ENCODE peak calls at places on chromosome 7, in seven cellular contexts. Y is heart right ventricle, F is endothelial cell of umbilical vein, U is body of pancreas, J is HepG2, S is brain microvascular endothelial cell, H is keratinocyte. C is an unnamed sample.

GRCh38 chr7:151853896-151854807 is 22.8 kb downstream of the PRKAG2 start:
- DNase-seq in Y (no peak), F (no peak), U (no peak), J (no peak), S (no peak), H (no peak), C (no peak)

GRCh38 chr7:134083766-134084487 is 43.2 kb upstream of the LRGUK start:
- DNase-seq in Y (no peak), F (no peak), U (no peak), J (no peak), S (peak), H (no peak), C (no peak)

GRCh38 chr7:79282882-79283602 is 170.4 kb downstream of the MAGI2 start:
- DNase-seq in Y (no peak), F (peak), U (no peak), J (peak), S (peak), H (no peak), C (peak)

GRCh38 chr7:83212883-83213282 is 50.2 kb upstream of the PCLO start:
- DNase-seq in Y (no peak), F (no peak), U (no peak), J (no peak), S (no peak), H (no peak), C (no peak)

GRCh38 chr7:112362796-112363195 is 87.5 kb upstream of the IFRD1 start:
- DNase-seq in Y (no peak), F (no peak), U (no peak), J (no peak), S (no peak), H (no peak), C (no peak)

GRCh38 chr7:65307651-65308299 is 65.9 kb upstream of the ZNF92 start:
- DNase-seq in Y (peak), F (peak), U (peak), J (peak), S (peak), H (peak), C (peak)

GRCh38 chr7:138161600-138162081 is 85.4 kb downstream of the AKR1D1 start:
- DNase-seq in Y (peak), F (peak), U (peak), J (peak), S (peak), H (peak), C (peak)

GRCh38 chr7:142549007-142549406 is 200.3 kb upstream of the PRSS1 start:
- DNase-seq in Y (no peak), F (no peak), U (no peak), J (no peak), S (no peak), H (no peak), C (no peak)

GRCh38 chr7:4951903-4952636 is 6.9 kb downstream of the MMD2 start:
- DNase-seq in Y (no peak), F (peak), U (no peak), J (no peak), S (peak), H (no peak), C (no peak)

GRCh38 chr7:108009873-108010272 is 6.9 kb upstream of the LAMB1 start:
- DNase-seq in Y (no peak), F (no peak), U (no peak), J (no peak), S (no peak), H (no peak), C (no peak)

GRCh38 chr7:108008827-108009226 is 5.9 kb upstream of the LAMB1 start:
- DNase-seq in Y (no peak), F (no peak), U (no peak), J (no peak), S (no peak), H (no peak), C (no peak)

GRCh38 chr7:108007762-108008161 is 4.8 kb upstream of the LAMB1 start:
- DNase-seq in Y (no peak), F (no peak), U (no peak), J (no peak), S (no peak), H (no peak), C (no peak)

GRCh38 chr7:108012499-108013430 is 9.8 kb upstream of the LAMB1 start:
- DNase-seq in Y (no peak), F (peak), U (no peak), J (peak), S (peak), H (no peak), C (no peak)

DNA sequence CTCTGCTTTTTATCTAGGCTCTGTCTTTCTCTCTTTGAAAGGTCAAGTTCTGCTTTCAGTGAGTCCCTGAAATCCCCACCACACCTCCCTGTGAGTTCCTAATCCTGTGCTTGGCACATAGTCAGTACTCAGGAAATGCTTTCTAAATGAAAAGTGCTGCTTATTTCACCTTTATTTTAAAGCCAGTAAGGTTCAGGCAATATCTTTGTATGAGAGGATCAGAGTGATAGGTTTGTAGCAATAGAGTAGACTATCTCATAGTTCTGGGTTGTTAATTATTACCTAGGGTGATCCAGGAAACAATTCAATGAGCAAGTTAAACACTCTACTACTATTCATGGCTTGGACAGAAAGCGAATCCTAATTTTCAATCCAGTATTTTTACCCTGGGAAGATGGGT is 7.4 kb upstream of the LAMB1 start:
- DNase-seq in Y (no peak), F (no peak), U (no peak), J (peak), S (no peak), H (no peak), C (no peak)
- H3K4me3 ChIP-seq in Y (no peak), F (no peak), U (no peak), J (peak), S (no peak), H (no peak), C (no peak)

GRCh38 chr7:155508372-155509024 is 37.9 kb downstream of the CNPY1 start:
- DNase-seq in Y (no peak), F (no peak), U (no peak), J (no peak), S (no peak), H (no peak), C (no peak)

GRCh38 chr7:155510975-155511595 is 35.3 kb downstream of the CNPY1 start:
- DNase-seq in Y (no peak), F (no peak), U (no peak), J (no peak), S (no peak), H (no peak), C (no peak)

GRCh38 chr7:155509725-155510551 is 36.4 kb downstream of the CNPY1 start:
- DNase-seq in Y (no peak), F (no peak), U (no peak), J (no peak), S (no peak), H (no peak), C (no peak)

GRCh38 chr7:155506854-155507337 is 39.5 kb downstream of the CNPY1 start:
- DNase-seq in Y (no peak), F (no peak), U (no peak), J (no peak), S (no peak), H (no peak), C (no peak)

DNA sequence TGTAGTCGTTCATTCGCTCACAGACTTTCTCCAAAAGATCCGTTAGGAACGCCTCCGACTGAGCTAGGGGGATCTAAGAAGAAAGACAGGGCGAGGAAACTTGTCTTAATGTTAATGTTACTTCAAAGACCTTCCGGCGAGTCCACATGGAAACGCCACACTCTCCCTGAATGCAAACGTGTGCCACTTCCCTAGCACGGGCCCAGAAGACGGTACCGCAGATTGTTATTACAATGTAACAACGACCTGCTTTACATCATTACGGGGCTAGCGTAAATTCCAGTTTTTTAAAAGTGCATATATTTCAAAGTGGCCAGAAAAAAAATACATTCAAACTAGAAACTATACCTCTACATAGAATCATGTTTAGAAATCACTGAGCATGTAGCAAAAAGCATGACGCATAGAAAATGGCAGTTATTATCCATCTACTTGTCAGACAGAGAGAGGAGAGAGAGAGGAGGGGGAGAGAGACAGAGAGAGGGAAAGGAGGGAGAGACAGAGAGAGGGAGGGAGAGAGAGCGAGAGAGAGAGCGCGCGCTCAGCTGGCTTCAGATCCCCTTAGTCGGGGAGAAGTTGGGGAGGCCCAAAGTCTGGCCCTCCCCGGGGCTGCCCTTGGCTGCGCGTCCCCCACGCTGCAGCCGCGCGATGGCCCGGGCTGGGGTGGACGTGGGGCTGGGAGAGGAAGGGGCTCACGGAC is 37.2 kb downstream of the CNPY1 start:
- DNase-seq in Y (no peak), F (no peak), U (no peak), J (no peak), S (no peak), H (no peak), C (no peak)
- TF ChIP-seq CTCF in Y (no peak), F (no peak), U (no peak), J (no peak), S (no peak), H (no peak), C (no peak)

GRCh38 chr7:31476073-31476745 is 37.7 kb upstream of the ITPRID1 start:
- DNase-seq in Y (no peak), F (no peak), U (no peak), J (no peak), S (no peak), H (no peak), C (no peak)

GRCh38 chr7:31478018-31478417 is 35.9 kb upstream of the ITPRID1 start:
- DNase-seq in Y (no peak), F (no peak), U (no peak), J (no peak), S (no peak), H (no peak), C (no peak)

DNA sequence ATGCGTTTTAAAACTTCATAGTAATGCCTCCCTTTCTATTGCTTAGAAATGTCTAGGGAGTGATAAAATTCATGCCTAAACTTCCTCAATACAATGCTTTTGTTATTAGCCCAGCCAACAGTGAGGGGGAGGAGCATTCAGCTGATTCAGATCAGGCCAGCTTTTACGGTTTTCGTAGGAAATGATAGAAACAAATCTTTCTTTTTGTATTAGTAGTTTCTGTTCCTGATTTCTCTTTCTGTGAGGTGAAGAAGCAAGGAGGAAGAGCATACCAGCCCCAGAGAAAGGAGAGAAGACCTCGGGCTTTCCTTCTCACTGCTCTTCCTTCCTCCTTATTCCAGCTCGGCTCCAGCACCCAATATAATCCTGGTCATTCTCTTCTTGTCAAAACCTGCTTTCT is 35.1 kb upstream of the ITPRID1 start:
- DNase-seq in Y (no peak), F (no peak), U (no peak), J (no peak), S (no peak), H (no peak), C (no peak)
- H3K4me3 ChIP-seq in Y (no peak), F (no peak), U (no peak), J (no peak), S (no peak), H (no peak), C (no peak)

GRCh38 chr7:92461027-92462003 is 14.0 kb downstream of the GATAD1 start:
- DNase-seq in Y (peak), F (peak), U (peak), J (peak), S (peak), H (no peak), C (no peak)
- TF ChIP-seq CTCF in Y (no peak), F (peak), U (peak), J (peak), S (peak), H (peak), C (peak)

GRCh38 chr7:42151309-42151708 is 85.7 kb downstream of the GLI3 start:
- DNase-seq in Y (peak), F (no peak), U (no peak), J (no peak), S (no peak), H (no peak), C (no peak)
- H3K4me3 ChIP-seq in Y (no peak), F (no peak), U (no peak), J (no peak), S (no peak), H (no peak), C (no peak)